ENCODE peak calls at places on chromosomes 3 and 15, in six cellular contexts. Q is GM12891, T is GM12878, K is HepG2, J is K562, V is H1. H is an unnamed sample.

GRCh38 chr3:99579246-99579645 is 59.1 kb upstream of the COL8A1 start:
- DNase-seq in Q (no peak), T (no peak), K (peak; percentile 4), J (no peak), V (no peak), H (no peak)

GRCh38 chr3:144403040-144403457 is 431.4 kb downstream of the DIPK2A start:
- DNase-seq in Q (no peak), T (no peak), K (no peak), J (no peak), V (no peak), H (no peak)

GRCh38 chr3:45776611-45777010 is 19.7 kb downstream of the SLC6A20 start:
- DNase-seq in Q (no peak), T (no peak), K (no peak), J (no peak), V (no peak), H (no peak)

GRCh38 chr3:79167651-79168416 is 600.0 kb downstream of the ROBO1 start:
- DNase-seq in Q (no peak), T (no peak), K (no peak), J (no peak), V (no peak), H (no peak)

GRCh38 chr3:120147072-120147871 is 53.0 kb upstream of the GSK3B start:
- DNase-seq in Q (no peak), T (no peak), K (peak; percentile 39), J (no peak), V (no peak), H (no peak)

GRCh38 chr3:190552969-190553759 is 39.3 kb downstream of the IL1RAP start:
- DNase-seq in Q (no peak), T (no peak), K (no peak), J (no peak), V (peak; percentile 47), H (no peak)

GRCh38 chr3:111972891-111973290 is 5.9 kb upstream of the ABHD10 start:
- DNase-seq in Q (no peak), T (no peak), K (no peak), J (no peak), V (no peak), H (no peak)

GRCh38 chr3:114858329-114858728 is 288.8 kb downstream of the ZBTB20 start:
- DNase-seq in Q (no peak), T (no peak), K (no peak), J (no peak), V (no peak), H (no peak)

GRCh38 chr15:45099549-45100165 is 14.3 kb downstream of the DUOX2 start:
- DNase-seq in Q (no peak), T (no peak), K (no peak), J (no peak), V (no peak), H (no peak)

GRCh38 chr15:81642451-81642990 is 268.5 kb upstream of the TMC3 start:
- DNase-seq in Q (no peak), T (no peak), K (no peak), J (no peak), V (no peak), H (no peak)

GRCh38 chr15:67409175-67409574 is 111.8 kb upstream of the C15orf61 start:
- DNase-seq in Q (no peak), T (no peak), K (no peak), J (peak; percentile 45), V (no peak), H (no peak)

GRCh38 chr15:31090741-31091140 is 10.8 kb downstream of the TRPM1 start:
- DNase-seq in Q (no peak), T (no peak), K (no peak), J (no peak), V (no peak), H (no peak)

GRCh38 chr15:92845109-92845508 is 55.0 kb upstream of the CHD2 start:
- DNase-seq in Q (no peak), T (peak; percentile 74), K (peak; percentile 28), J (no peak), V (no peak), H (peak; percentile 23)

GRCh38 chr3:13215940-13216546 is 142.8 kb upstream of the IQSEC1 start:
- DNase-seq in Q (no peak), T (no peak), K (peak; percentile 27), J (no peak), V (no peak), H (no peak)

GRCh38 chr3:135034881-135035440 is 239.9 kb downstream of the EPHB1 start:
- DNase-seq in Q (no peak), T (no peak), K (no peak), J (no peak), V (no peak), H (no peak)

GRCh38 chr3:186361612-186362408 is at the start of gene DGKG:
- DNase-seq in Q (peak; percentile 62), T (no peak), K (no peak), J (no peak), V (no peak), H (peak; percentile 52)

GRCh38 chr3:149701206-149701976 is 43.6 kb upstream of the WWTR1 start:
- DNase-seq in Q (no peak), T (no peak), K (no peak), J (no peak), V (no peak), H (no peak)

GRCh38 chr3:44232407-44232806 is 9.3 kb upstream of the TOPAZ1 start:
- DNase-seq in Q (no peak), T (no peak), K (no peak), J (no peak), V (no peak), H (no peak)

GRCh38 chr15:27201425-27201824 is 230.4 kb downstream of the GABRG3 start:
- DNase-seq in Q (no peak), T (no peak), K (no peak), J (no peak), V (no peak), H (no peak)

GRCh38 chr3:141191097-141191749 is 40.4 kb upstream of the PXYLP1 start:
- DNase-seq in Q (no peak), T (no peak), K (no peak), J (no peak), V (no peak), H (no peak)

GRCh38 chr3:9862391-9863235 is 17.4 kb downstream of the CIDEC start:
- DNase-seq in Q (peak; percentile 70), T (no peak), K (peak; percentile 74), J (peak; percentile 100), V (no peak), H (peak; percentile 56)

GRCh38 chr3:66133050-66133757 is 87.6 kb upstream of the SLC25A26 start:
- DNase-seq in Q (no peak), T (no peak), K (peak; percentile 16), J (no peak), V (no peak), H (no peak)

GRCh38 chr3:124552224-124552623 is 178.0 kb upstream of the UMPS start:
- DNase-seq in Q (no peak), T (no peak), K (peak; percentile 94), J (no peak), V (no peak), H (no peak)

GRCh38 chr3:123337226-123337625 is 111.7 kb downstream of the ADCY5 start:
- DNase-seq in Q (no peak), T (no peak), K (no peak), J (no peak), V (no peak), H (no peak)

GRCh38 chr15:69758810-69759410 is 306.3 kb downstream of the RPLP1 start:
- DNase-seq in Q (peak; percentile 37), T (peak; percentile 56), K (no peak), J (no peak), V (no peak), H (peak; percentile 40)

GRCh38 chr3:193736616-193737015 is 143.6 kb downstream of the OPA1 start:
- DNase-seq in Q (no peak), T (no peak), K (no peak), J (no peak), V (no peak), H (no peak)

GRCh38 chr3:152204218-152204617 is 64.5 kb upstream of the MBNL1 start:
- DNase-seq in Q (no peak), T (no peak), K (no peak), J (no peak), V (no peak), H (no peak)

GRCh38 chr15:56411122-56411749 is 46.0 kb downstream of the TEX9 start:
- DNase-seq in Q (no peak), T (peak; percentile 4), K (no peak), J (no peak), V (no peak), H (no peak)

DNA sequence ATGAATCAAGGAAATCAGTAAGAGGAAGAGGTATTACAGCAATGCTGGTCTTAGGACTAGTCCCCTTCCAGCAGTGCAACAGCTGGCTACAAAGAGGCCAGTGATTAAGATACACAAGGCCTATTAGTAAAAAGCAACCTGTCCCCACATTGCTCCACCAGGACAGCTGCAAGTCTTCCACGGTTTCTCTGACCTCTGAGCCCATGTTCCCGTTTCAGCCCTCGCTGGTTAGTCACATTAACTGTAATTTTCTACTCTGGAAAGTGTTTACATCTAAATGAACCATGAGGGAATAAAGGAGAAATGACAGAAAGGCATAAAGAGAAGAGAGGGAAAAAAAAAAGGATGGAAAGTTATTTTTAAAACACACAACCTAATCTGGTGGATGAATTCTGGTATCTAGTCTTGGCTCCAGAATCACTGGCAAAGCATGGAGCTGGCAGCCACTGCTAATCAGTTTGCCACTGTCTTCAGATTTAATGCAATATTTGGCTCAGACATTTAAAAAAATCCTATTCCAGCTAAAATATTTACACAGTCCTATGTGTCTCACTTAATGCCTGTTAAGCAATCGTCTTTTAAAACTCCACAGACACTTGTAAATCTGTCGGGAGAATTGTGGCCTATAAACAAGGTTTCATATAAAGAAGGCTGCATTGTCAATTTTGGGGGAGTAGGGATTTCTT is 154.9 kb downstream of the GREM1 start:
- DNase-seq in Q (no peak), T (no peak), K (no peak), J (no peak), V (no peak), H (no peak)
- TF ChIP-seq POLR2AphosphoS5 in Q (no peak), T (no peak), K (no peak), J (no peak), V (no peak), H (no peak)

DNA sequence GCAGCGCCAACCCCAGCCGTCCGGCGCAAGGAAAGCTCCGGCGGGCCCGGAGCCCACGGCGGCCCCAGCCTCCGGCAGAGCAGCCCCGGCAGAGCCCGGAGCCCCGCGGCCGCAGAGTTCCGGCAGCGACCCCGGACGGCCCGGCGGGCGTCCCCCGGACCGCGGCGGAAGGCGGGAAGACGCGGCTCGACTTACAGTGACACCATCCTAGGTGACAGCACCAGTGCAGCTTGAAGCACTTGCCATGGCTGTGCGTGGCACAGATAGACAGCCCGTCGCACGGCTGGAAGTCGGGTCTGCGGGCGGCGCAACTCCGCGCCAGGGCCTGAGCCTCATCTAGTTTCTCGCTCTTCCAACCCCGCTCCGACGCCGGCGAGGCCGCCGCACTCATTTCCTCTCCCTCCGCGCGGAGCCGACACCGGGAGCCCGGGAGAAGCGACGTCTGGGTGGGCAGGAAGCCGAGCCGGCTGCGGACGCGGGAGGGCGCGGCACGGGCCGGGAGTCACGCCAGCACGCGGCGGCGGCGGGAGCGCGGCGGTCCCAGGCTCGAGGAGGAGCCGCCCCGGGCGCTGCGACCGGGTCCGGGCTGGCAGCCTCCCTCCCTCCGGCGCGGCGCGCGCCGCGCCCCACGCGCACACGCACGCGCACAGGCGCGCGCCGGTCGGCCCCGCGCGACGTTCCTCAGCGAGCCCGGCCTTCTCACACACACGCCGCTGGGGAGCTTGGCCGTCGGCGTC is at the start of gene C3orf70:
- DNase-seq in Q (peak; percentile 52), T (no peak), K (no peak), J (peak; percentile 74), V (no peak), H (peak; percentile 52)
- TF ChIP-seq POLR2A in Q (no peak), T (peak; percentile 33), K (no peak), J (no peak), V (no peak), H (no peak)

GRCh38 chr3:156676467-156677119 is 2.2 kb downstream of the TIPARP start:
- DNase-seq in Q (no peak), T (no peak), K (no peak), J (no peak), V (no peak), H (no peak)
- TF ChIP-seq TAF1 in Q (no peak), T (no peak), K (no peak), J (no peak), V (no peak), H (no peak)

GRCh38 chr15:90001683-90002427 is 731 bp downstream of the ZNF710 start:
- DNase-seq in Q (peak; percentile 70), T (no peak), K (peak; percentile 29), J (peak; percentile 90), V (no peak), H (peak; percentile 72)
- TF ChIP-seq POLR2AphosphoS5 in Q (no peak), T (no peak), K (no peak), J (no peak), V (peak; percentile 18), H (no peak)